ENCODE peak calls at places on chromosomes 5 and 9, in five cellular contexts. L is aorta, U is GM23338, Z is neural progenitor cell, D is A673. J is an unnamed sample. For H3K4me1, the result is how much of the 10 kb centered on the place peaks cover.

GRCh38 chr9:80811003-80811402 is 878.3 kb downstream of the TLE1 start:
- DNase-seq in L (no peak), U (no peak), Z (no peak), D (no peak), J (no peak)

GRCh38 chr5:59157001-59157527 is 574.2 kb downstream of the RAB3C start:
- DNase-seq in L (no peak), U (no peak), Z (no peak), D (no peak), J (no peak)

GRCh38 chr9:121906074-121906520 is 187.0 kb downstream of the TTLL11 start:
- DNase-seq in L (no peak), U (no peak), Z (no peak), D (peak), J (no peak)

GRCh38 chr5:111432828-111433536 is 79.4 kb downstream of the STARD4 start:
- DNase-seq in L (no peak), U (no peak), Z (no peak), D (no peak), J (no peak)

GRCh38 chr5:53246042-53246836 is 136.7 kb upstream of the MOCS2 start:
- DNase-seq in L (no peak), U (no peak), Z (no peak), D (no peak), J (no peak)

GRCh38 chr5:104513621-104514020 is 951.0 kb upstream of the NUDT12 start:
- DNase-seq in L (no peak), U (no peak), Z (no peak), D (no peak), J (no peak)

GRCh38 chr5:161094411-161094810 is 242.4 kb upstream of the ATP10B start:
- DNase-seq in L (no peak), U (no peak), Z (no peak), D (no peak), J (no peak)

GRCh38 chr5:171639966-171640365 is 145.7 kb upstream of the SMIM23 start:
- DNase-seq in L (no peak), U (no peak), Z (no peak), D (no peak), J (no peak)

GRCh38 chr9:137449931-137450537 is 8.9 kb upstream of the ENTPD8 start:
- DNase-seq in L (peak), U (no peak), Z (no peak), D (no peak), J (peak)

GRCh38 chr5:34756781-34757624 is 82.0 kb upstream of the TTC23L start:
- DNase-seq in L (no peak), U (no peak), Z (no peak), D (no peak), J (no peak)

GRCh38 chr9:133054966-133055365 is 6.8 kb upstream of the CEL start:
- DNase-seq in L (peak), U (no peak), Z (no peak), D (no peak), J (no peak)

GRCh38 chr5:56145106-56145505 is 88.0 kb downstream of the ANKRD55 start:
- DNase-seq in L (no peak), U (no peak), Z (no peak), D (no peak), J (no peak)

GRCh38 chr5:56145511-56145910 is 87.6 kb downstream of the ANKRD55 start:
- DNase-seq in L (no peak), U (no peak), Z (no peak), D (no peak), J (no peak)

GRCh38 chr5:56147106-56147505 is 86.0 kb downstream of the ANKRD55 start:
- DNase-seq in L (no peak), U (no peak), Z (no peak), D (no peak), J (no peak)

GRCh38 chr5:56147679-56148230 is 85.4 kb downstream of the ANKRD55 start:
- DNase-seq in L (no peak), U (no peak), Z (no peak), D (no peak), J (no peak)

DNA sequence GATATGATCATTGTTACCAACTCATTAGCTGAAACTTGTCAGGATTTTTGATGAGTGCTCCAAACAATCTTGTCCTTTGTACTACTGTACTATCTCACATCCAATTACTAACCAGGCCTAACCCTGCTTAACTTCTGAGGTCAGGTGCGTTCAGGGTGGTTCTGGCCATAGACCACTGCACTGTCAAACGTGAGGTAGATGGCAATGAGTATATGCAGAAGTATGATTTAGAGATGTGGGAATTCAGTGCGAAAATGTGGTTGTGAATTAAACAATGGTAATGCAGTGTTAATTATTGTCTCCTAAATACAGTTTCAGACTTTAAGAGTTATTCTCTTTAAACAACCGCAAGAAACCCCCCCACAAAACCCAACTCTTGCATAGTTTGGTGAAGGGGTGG is 86.5 kb downstream of the ANKRD55 start:
- DNase-seq in L (no peak), U (no peak), Z (no peak), D (no peak), J (no peak)
- H3K27ac ChIP-seq in L (no peak), U (no peak), Z (no peak), D (no peak), J (no peak)

GRCh38 chr5:74542477-74542876 is 98.1 kb downstream of the ENC1 start:
- DNase-seq in L (no peak), U (no peak), Z (no peak), D (no peak), J (no peak)
- H3K4me1 ChIP-seq in L (under half), U (under half), Z (under half), D (under half), J (under half)

GRCh38 chr9:16653491-16654407 is 216.7 kb downstream of the BNC2 start:
- DNase-seq in L (no peak), U (peak), Z (peak), D (no peak), J (no peak)
- H3K4me3 ChIP-seq in L (no peak), U (peak), Z (no peak), D (no peak), J (peak)

DNA sequence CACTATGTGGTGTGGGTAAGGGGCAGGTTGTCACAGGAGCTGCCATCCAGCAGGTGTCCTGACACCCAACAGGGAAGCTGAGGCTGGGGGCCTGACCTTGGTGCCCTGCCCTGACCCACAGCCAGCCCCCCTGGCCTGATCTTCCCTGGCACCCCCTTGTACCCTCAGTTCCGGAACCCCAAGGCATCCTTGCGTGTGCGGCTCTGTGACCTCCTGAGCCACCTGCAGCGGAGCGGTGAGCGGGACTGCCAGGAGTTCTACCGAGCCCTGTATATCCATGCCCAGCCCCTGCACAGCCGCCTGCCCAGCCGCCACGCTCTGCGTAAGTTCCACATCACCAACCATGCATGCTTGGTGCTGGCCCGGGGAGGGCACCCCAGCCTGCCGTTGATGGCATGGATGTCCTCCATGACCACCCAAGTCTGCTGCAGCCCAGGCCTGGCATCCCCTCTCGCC is 14.4 kb downstream of the CARD19 start:
- DNase-seq in L (peak), U (no peak), Z (no peak), D (no peak), J (peak)
- H3K27ac ChIP-seq in L (no peak), U (no peak), Z (no peak), D (no peak), J (no peak)

GRCh38 chr5:137752873-137753226 is 1.3 kb downstream of the HNRNPA0 start:
- DNase-seq in L (no peak), U (peak), Z (no peak), D (peak), J (no peak)

GRCh38 chr5:137753227-137753985 is 757 bp downstream of the HNRNPA0 start:
- DNase-seq in L (peak), U (no peak), Z (peak), D (no peak), J (peak)

GRCh38 chr5:137754236-137754960 is at the start of gene HNRNPA0:
- DNase-seq in L (peak), U (peak), Z (peak), D (peak), J (peak)

GRCh38 chr5:137753986-137754235 is 252 bp downstream of the HNRNPA0 start:
- DNase-seq in L (no peak), U (no peak), Z (no peak), D (no peak), J (no peak)

DNA sequence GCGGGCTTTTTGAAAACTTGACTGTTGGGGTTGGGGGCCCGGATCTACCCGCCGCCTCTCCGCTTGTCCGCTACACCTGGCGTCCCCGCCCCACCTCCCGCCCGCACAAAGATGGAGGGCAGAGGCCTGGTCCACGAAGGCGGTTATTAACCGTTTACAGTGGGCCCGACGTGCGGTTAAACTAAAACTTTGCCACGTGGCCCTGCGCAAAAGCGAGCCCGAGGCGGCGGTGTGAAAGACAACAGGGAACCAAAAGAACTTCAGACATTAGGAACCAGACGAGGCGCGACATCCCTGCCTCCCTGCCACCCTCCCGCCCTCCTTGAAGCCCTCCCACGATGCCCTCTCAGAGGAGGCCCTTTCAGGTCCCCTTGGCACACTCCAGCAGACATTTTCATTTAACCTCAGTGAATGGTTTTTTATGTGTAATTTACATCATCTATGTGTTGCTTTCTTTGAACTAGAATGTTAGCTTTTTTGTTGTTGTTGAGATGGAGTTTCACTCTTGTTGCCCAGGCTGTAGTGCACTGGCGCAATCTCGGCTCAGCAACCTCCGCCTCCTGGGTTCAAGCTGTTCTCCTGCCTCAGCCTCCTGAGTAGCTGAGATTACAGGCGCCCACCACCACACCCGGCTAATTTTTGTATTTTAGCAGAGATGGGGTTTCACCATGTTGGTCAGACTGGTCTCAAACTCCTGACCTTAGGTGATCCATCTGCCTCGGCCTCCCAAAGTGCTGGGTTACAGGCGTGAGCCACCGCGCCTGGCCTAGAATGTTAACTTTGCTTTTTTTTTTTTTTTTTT is 999 bp upstream of the HNRNPA0 start:
- DNase-seq in L (no peak), U (no peak), Z (no peak), D (no peak), J (no peak)
- H3K4me1 ChIP-seq in L (under half), U (under half), Z (under half), D (under half), J (under half)

DNA sequence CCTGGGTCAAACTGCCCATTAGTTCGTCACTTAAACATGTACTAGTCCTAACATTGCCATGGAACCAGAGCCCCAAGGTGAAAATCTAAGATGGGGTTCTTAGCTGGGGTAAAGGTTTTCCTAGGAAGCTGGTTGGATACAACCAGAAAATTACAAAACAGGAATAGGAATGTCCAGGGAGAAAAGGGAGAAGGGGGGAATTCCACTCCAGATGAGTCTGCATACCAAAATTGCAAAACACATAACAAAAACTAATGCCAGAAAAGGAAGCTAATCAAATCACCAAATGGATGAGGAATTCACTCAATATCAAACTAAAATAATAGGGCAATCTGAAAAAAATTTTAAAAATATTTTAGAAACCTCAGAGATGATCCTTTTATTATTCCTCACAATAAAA is 396.2 kb downstream of the EFNA5 start:
- DNase-seq in L (no peak), U (no peak), Z (no peak), D (no peak), J (no peak)
- H3K4me3 ChIP-seq in L (no peak), U (no peak), Z (no peak), D (no peak), J (no peak)

J was measured in lower lobe of right lung.